ENCODE peak calls at places on chromosomes 12 and 14, in four cellular contexts. S, Z, E and B are unnamed samples.
A peak's percentile ranks its signal among the peaks of the same experiment; 100 is the strongest.

GRCh38 chr12:104529130-104529874 is 72.6 kb downstream of the CHST11 start:
- DNase-seq in Z (no peak), S (no peak), E (no peak), B (no peak)

GRCh38 chr14:31768355-31768754 is 207.2 kb downstream of the NUBPL start:
- DNase-seq in E (no peak), S (no peak), Z (no peak), B (no peak)

GRCh38 chr12:9869307-9870161 is at the start of gene CLEC2B:
- DNase-seq in Z (no peak), S (no peak), E (no peak), B (no peak)

GRCh38 chr14:44759263-44759662 is 202.5 kb downstream of the KLHL28 start:
- DNase-seq in Z (no peak), E (no peak), S (no peak), B (no peak)

GRCh38 chr12:69851976-69852375 is 26.9 kb downstream of the MYRFL start:
- DNase-seq in S (no peak), Z (no peak), E (no peak), B (no peak)

GRCh38 chr12:103310871-103311270 is 184.9 kb downstream of the C12orf42 start:
- DNase-seq in E (no peak), S (no peak), Z (no peak), B (no peak)

GRCh38 chr12:6372403-6373003 is 2.9 kb downstream of the SCNN1A start:
- DNase-seq in S (no peak), E (no peak), Z (peak; percentile 48), B (no peak)

GRCh38 chr12:9740109-9740750 is 7.3 kb upstream of the CLECL1 start:
- DNase-seq in S (no peak), E (no peak), Z (no peak), B (no peak)

GRCh38 chr12:53683983-53684382 is 8.1 kb upstream of the ATP5MC2 start:
- DNase-seq in Z (no peak), E (no peak), S (no peak), B (no peak)

GRCh38 chr14:71321556-71322315 is 414.5 kb downstream of the PCNX1 start:
- DNase-seq in Z (no peak), E (no peak), S (no peak), B (no peak)

GRCh38 chr14:34853041-34853440 is 22.1 kb downstream of the BAZ1A start:
- DNase-seq in S (no peak), Z (no peak), E (no peak), B (no peak)

GRCh38 chr12:124567035-124567672 is at the start of gene NCOR2:
- DNase-seq in E (no peak), S (no peak), Z (no peak), B (no peak)

GRCh38 chr12:39300799-39301198 is 142.1 kb downstream of the KIF21A start:
- DNase-seq in E (no peak), Z (no peak), S (no peak), B (no peak)

GRCh38 chr14:105496831-105497591 is 6.0 kb downstream of the TEDC1 start:
- DNase-seq in S (peak; percentile 21), Z (no peak), E (no peak), B (no peak)

GRCh38 chr12:25241171-25242020 is 9.3 kb downstream of the KRAS start:
- DNase-seq in Z (no peak), S (no peak), E (no peak), B (no peak)

GRCh38 chr14:97185186-97185585 is 388.0 kb downstream of the VRK1 start:
- DNase-seq in S (no peak), E (no peak), Z (no peak), B (no peak)

GRCh38 chr12:107282628-107283027 is 189.3 kb upstream of the CRY1 start:
- DNase-seq in E (no peak), Z (no peak), S (no peak), B (no peak)

GRCh38 chr12:113184098-113184899 is 979 bp downstream of the DDX54 start:
- DNase-seq in E (no peak), S (peak; percentile 75), Z (no peak), B (no peak)

GRCh38 chr12:10212623-10213131 is at the start of gene GABARAPL1:
- DNase-seq in S (peak; percentile 90), Z (peak; percentile 87), E (peak; percentile 15), B (peak; percentile 89)

GRCh38 chr14:65255583-65256443 is 153.5 kb upstream of the MAX start:
- DNase-seq in S (no peak), Z (no peak), E (no peak), B (no peak)

GRCh38 chr12:21607701-21608100 is 3.1 kb upstream of the GYS2 start:
- DNase-seq in Z (no peak), E (no peak), S (no peak), B (no peak)

GRCh38 chr12:87086118-87086891 is 830.1 kb upstream of the MGAT4C start:
- DNase-seq in E (no peak), Z (no peak), S (no peak), B (no peak)

GRCh38 chr12:122090759-122091535 is 12.4 kb downstream of the MLXIP start:
- DNase-seq in S (peak; percentile 36), E (no peak), Z (peak; percentile 67), B (no peak)

GRCh38 chr14:93045211-93045674 is 70.5 kb downstream of the ITPK1 start:
- DNase-seq in Z (no peak), S (no peak), E (no peak), B (no peak)

GRCh38 chr14:93047187-93047586 is 68.5 kb downstream of the ITPK1 start:
- DNase-seq in Z (no peak), S (peak; percentile 9), E (no peak), B (peak; percentile 0)

GRCh38 chr14:93045965-93046695 is 69.6 kb downstream of the ITPK1 start:
- DNase-seq in Z (no peak), E (no peak), S (no peak), B (no peak)

GRCh38 chr14:93047661-93048060 is 68.1 kb downstream of the ITPK1 start:
- DNase-seq in S (peak; percentile 9), Z (peak; percentile 60), E (no peak), B (peak; percentile 5)

GRCh38 chr14:93046696-93047050 is 69.1 kb downstream of the ITPK1 start:
- DNase-seq in Z (no peak), S (no peak), E (no peak), B (peak; percentile 5)
- H3K4me1 ChIP-seq in Z (peaks cover 54% of the 10 kb centered on the region), S (peaks cover 68% of the 10 kb centered on the region), E (peaks cover 9% of the 10 kb centered on the region), B (peaks cover 96% of the 10 kb centered on the region)

GRCh38 chr14:95496111-95496681 is 20.3 kb downstream of the SYNE3 start:
- DNase-seq in Z (peak; percentile 22), S (no peak), E (no peak), B (no peak)
- H3K27ac ChIP-seq in Z (peak overlapping the region; percentile 46), S (peak overlapping the region; percentile 83), E (peak overlapping the region; percentile 11), B (peak overlapping the region; percentile 73)

GRCh38 chr14:69999246-69999645 is 120.0 kb downstream of the SMOC1 start:
- DNase-seq in E (no peak), S (no peak), Z (no peak), B (no peak)
- TF ChIP-seq CTCF in E (no peak), S (no peak), Z (no peak), B (no peak)

GRCh38 chr14:51928568-51928967 is 60.8 kb upstream of the RTRAF start:
- DNase-seq in S (no peak), E (no peak), Z (no peak), B (no peak)
- H3K4me1 ChIP-seq in S (no peaks in the 10 kb centered on the region), E (no peaks in the 10 kb centered on the region), Z (no peaks in the 10 kb centered on the region), B (peaks cover 10% of the 10 kb centered on the region)

GRCh38 chr14:49898485-49898884 is 5.6 kb downstream of the ARF6 start:
- DNase-seq in E (no peak), Z (no peak), S (no peak), B (no peak)

GRCh38 chr14:49895480-49895879 is 2.6 kb downstream of the ARF6 start:
- DNase-seq in Z (no peak), E (no peak), S (no peak), B (no peak)

GRCh38 chr14:49896956-49897355 is 4.1 kb downstream of the ARF6 start:
- DNase-seq in E (no peak), Z (no peak), S (no peak), B (no peak)

GRCh38 chr14:49897414-49897813 is 4.5 kb downstream of the ARF6 start:
- DNase-seq in E (no peak), Z (no peak), S (no peak), B (no peak)

GRCh38 chr14:49897965-49898364 is 5.1 kb downstream of the ARF6 start:
- DNase-seq in E (no peak), S (no peak), Z (no peak), B (no peak)
- H3K27ac ChIP-seq in E (peak overlapping the region; percentile 99), S (peak overlapping the region; percentile 100), Z (no peak overlapping the region), B (peak overlapping the region; percentile 100)

DNA sequence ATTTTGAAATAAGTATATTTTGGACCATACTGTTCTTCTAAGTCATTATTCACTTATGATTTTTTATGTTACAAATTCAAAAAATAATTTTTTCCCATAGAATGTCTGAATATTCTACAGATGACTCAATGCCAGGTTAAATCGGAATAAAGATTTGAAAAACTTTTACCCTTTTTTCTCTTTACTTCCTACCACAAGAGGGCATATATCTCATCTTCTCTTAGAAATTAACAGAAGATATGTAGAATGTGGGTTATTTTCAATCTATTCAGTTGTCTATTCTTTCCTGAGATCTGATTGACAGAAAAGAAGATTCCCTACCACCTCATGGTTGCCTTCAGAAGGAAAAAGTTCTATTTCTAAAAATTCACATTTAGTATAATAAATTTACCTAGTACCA is 53.0 kb upstream of the KITLG start:
- DNase-seq in S (no peak), Z (no peak), E (no peak), B (no peak)
- TF ChIP-seq CTCF in S (no peak), Z (no peak), E (no peak), B (peak; percentile 32)

GRCh38 chr14:59254146-59254910 is 65.9 kb downstream of the DAAM1 start:
- DNase-seq in E (no peak), S (peak; percentile 86), Z (peak; percentile 85), B (peak; percentile 74)
- H3K4me1 ChIP-seq in E (peaks cover 6% of the 10 kb centered on the region), S (peaks cover 62% of the 10 kb centered on the region), Z (peaks cover 38% of the 10 kb centered on the region), B (peaks cover 88% of the 10 kb centered on the region)

GRCh38 chr14:99554757-99555531 is 49.1 kb downstream of the CCDC85C start:
- DNase-seq in Z (no peak), E (no peak), S (peak; percentile 68), B (no peak)
- H3K27ac ChIP-seq in Z (no peak overlapping the region), E (peak overlapping the region; percentile 41), S (no peak overlapping the region), B (peak overlapping the region; percentile 90)

DNA sequence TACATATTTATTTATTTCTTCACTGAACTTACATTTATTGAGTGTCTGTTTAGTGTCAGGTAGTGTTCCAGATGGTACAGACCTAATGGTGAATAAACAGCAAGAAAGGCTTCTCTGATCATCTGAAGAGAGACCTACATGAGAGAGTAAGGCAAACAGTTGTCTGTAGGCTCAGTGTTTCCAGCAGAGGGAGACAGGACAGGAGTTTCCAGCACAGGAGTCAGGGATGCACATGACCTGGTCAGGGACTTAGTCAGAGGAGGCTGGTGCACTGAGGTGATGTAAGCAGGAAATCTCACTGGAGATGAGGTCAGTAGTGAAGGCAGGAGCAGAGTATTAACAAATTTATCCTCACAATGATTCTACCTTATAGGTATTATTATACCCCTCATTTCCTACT is 233.2 kb downstream of the MDGA2 start:
- DNase-seq in E (no peak), Z (no peak), S (no peak), B (no peak)
- TF ChIP-seq CTCF in E (no peak), Z (no peak), S (no peak), B (peak; percentile 22)